ENCODE peak calls at places on chromosomes 3 and 15, in nine cellular contexts. P is choroid plexus epithelial cell, W is tibial artery, J is cardiac muscle cell, Y is AG04450, R is PC-9, V is fibroblast of villous mesenchyme, I is fibroblast of the aortic adventitia, M is endothelial cell of umbilical vein. O is an unnamed sample.

GRCh38 chr3:180855364-180855763 is 57.1 kb upstream of the FXR1 start:
- DNase-seq in J (peak), I (peak), R (no peak), P (peak), M (peak), W (no peak), Y (no peak), V (no peak), O (no peak)

GRCh38 chr3:73745429-73746247 is 120.9 kb upstream of the PDZRN3 start:
- DNase-seq in I (peak), Y (no peak), M (no peak), J (no peak), V (no peak), R (no peak), W (no peak), P (no peak), O (no peak)

GRCh38 chr3:66819993-66820501 is 178.1 kb upstream of the KBTBD8 start:
- DNase-seq in R (no peak), P (no peak), M (no peak), J (no peak), V (no peak), I (no peak), W (no peak), Y (no peak), O (no peak)

GRCh38 chr3:184874709-184875644 is 63.0 kb downstream of the VPS8 start:
- DNase-seq in J (peak), Y (no peak), W (no peak), P (peak), V (peak), M (peak), R (peak), I (peak), O (peak)

GRCh38 chr15:63969652-63970421 is 76.4 kb downstream of the DAPK2 start:
- DNase-seq in J (no peak), V (no peak), P (no peak), I (no peak), R (no peak), W (no peak), M (peak), Y (no peak), O (no peak)

GRCh38 chr3:160725326-160725725 is 30.7 kb upstream of the PPM1L start:
- DNase-seq in Y (no peak), J (no peak), P (no peak), M (no peak), I (no peak), V (no peak), W (no peak), R (no peak), O (no peak)

GRCh38 chr3:64341355-64341754 is 116.1 kb upstream of the PRICKLE2 start:
- DNase-seq in M (no peak), J (no peak), V (peak), I (peak), R (no peak), P (peak), W (no peak), Y (no peak), O (no peak)

GRCh38 chr3:142846779-142847577 is 41.9 kb downstream of the PCOLCE2 start:
- DNase-seq in M (no peak), R (no peak), I (peak), V (no peak), W (no peak), P (no peak), Y (no peak), J (no peak), O (no peak)

GRCh38 chr15:46442196-46442595 is 807.4 kb downstream of the SQOR start:
- DNase-seq in R (no peak), M (no peak), V (peak), W (no peak), I (no peak), P (no peak), Y (no peak), J (peak), O (peak)

DNA sequence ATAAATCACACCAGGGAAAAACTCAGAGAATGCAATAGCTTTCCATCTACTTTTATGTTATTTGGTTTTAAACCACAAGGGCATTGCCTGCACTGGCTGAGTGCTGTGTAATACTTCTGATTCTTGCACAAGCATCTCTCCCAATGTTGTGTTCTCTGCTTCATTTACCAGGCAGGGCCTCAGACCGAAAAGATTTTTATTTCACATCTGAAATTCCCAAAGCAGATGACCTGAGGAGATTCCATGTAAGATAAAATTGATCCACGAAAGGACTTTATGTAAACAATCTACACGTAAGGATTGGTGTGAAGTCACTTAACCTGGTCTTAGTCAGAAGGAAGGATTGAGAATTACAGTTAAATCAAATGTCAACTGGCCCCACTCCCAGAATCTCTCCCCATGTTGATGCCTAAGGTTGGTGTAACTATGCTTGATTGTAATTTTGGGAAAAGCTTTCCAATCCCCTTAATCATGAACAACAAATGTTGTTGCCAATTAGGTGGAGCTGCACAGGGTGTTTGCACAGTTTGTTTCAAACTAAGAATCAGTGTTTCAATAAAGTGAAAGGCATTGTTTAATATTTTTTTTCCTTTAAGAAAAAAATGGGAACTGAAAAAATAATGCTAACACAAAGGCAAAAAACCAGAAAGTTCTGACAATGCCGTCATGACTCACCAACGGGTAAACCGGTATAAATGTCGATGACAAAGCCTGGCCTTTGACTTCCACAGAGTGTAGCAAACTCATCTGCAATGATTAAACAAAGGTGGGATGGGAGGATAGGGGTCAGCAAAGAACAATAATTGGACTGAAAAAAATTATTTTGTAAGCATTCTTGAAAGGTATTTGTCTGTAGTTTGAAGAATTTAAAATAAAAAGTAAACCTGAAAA is 128.6 kb downstream of the DUT start:
- DNase-seq in W (peak), V (peak), M (peak), J (no peak), P (peak), R (no peak), I (peak), Y (peak), O (peak)
- TF ChIP-seq CTCF in W (no peak), V (no peak), M (no peak), J (no peak), P (peak), R (no peak), I (peak), Y (no peak), O (no peak)

GRCh38 chr3:55484191-55484644 is 2.9 kb downstream of the WNT5A start:
- DNase-seq in I (no peak), Y (no peak), J (peak), W (no peak), M (no peak), P (no peak), V (peak), R (no peak), O (no peak)

GRCh38 chr3:55482496-55483195 is 4.5 kb downstream of the WNT5A start:
- DNase-seq in I (no peak), R (no peak), P (peak), Y (no peak), J (peak), M (no peak), W (no peak), V (peak), O (peak)

GRCh38 chr3:55481918-55482495 is 5.1 kb downstream of the WNT5A start:
- DNase-seq in J (peak), V (peak), W (no peak), R (no peak), M (no peak), I (no peak), P (peak), Y (no peak), O (peak)

GRCh38 chr3:55483196-55484095 is 3.7 kb downstream of the WNT5A start:
- DNase-seq in Y (no peak), R (no peak), M (no peak), V (peak), W (no peak), P (peak), J (peak), I (no peak), O (no peak)

DNA sequence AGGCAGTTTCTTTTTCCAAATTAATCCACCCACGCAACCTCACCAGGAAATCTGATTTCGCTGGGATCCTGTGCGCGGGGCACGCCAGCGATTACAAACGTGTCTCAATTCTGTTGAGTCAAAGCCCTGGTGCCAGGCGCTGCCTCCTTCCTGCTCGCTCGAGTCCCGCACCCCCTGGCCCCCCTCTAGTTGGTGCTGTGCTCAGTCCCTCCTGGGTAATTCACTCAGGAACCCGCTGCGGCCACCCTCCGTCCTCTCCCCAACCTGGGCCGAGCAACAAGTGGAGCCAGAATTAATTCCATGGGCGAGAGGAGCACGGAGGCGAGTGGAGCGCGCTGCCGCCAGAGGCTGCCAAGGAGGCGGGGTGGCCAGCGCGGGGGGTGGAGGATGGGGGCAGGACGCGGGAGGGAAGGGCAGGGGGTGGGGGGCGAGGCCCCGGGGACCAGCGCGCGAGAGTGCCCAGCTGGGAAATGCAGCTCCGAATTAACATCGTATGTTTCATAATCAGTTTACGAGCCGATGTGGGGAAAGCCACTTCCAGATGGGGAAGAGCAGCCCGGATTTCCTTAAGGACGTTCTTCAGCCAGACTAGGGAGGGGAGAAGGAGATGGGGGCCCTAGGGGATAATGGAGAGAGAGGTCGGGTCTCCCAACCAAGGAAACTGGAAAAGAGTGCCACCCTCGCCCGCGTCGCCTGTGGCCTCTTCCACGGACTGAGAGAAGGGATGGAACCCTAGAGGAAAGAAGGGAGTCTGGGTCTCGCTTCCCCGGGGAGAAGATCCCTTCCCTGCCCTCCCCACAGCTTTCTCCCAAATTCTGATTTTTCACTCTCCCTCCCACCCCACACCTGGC is 5.8 kb downstream of the WNT5A start:
- DNase-seq in P (peak), Y (no peak), J (peak), V (peak), M (no peak), R (no peak), W (no peak), I (no peak), O (peak)
- TF ChIP-seq CTCF in P (no peak), Y (no peak), J (no peak), V (no peak), M (no peak), R (no peak), W (no peak), I (no peak), O (no peak)

GRCh38 chr15:84784262-84784661 is 32.9 kb upstream of the ALPK3 start:
- DNase-seq in R (no peak), P (no peak), W (no peak), M (no peak), Y (no peak), I (no peak), V (no peak), J (no peak), O (no peak)

GRCh38 chr15:84782346-84782745 is 34.0 kb downstream of the ZNF592 start:
- DNase-seq in I (no peak), R (no peak), P (no peak), V (no peak), M (no peak), W (no peak), Y (no peak), J (no peak), O (no peak)

GRCh38 chr15:84783493-84784251 is 33.5 kb upstream of the ALPK3 start:
- DNase-seq in Y (no peak), W (no peak), M (no peak), P (no peak), V (no peak), J (no peak), R (no peak), I (no peak), O (no peak)

GRCh38 chr15:84788500-84788899 is 28.7 kb upstream of the ALPK3 start:
- DNase-seq in M (no peak), I (no peak), R (no peak), W (no peak), J (no peak), Y (no peak), V (peak), P (peak), O (no peak)

GRCh38 chr15:84785053-84785452 is 32.1 kb upstream of the ALPK3 start:
- DNase-seq in P (no peak), V (no peak), W (no peak), J (no peak), Y (no peak), R (no peak), M (no peak), I (no peak), O (no peak)
- TF ChIP-seq CTCF in P (no peak), V (no peak), W (no peak), J (no peak), Y (no peak), R (no peak), M (no peak), I (no peak), O (no peak)

GRCh38 chr3:43006825-43007224 is 27.7 kb downstream of the GASK1A start:
- DNase-seq in V (no peak), I (no peak), Y (no peak), W (no peak), M (no peak), R (no peak), J (no peak), P (no peak), O (no peak)
- TF ChIP-seq CTCF in V (no peak), I (no peak), Y (no peak), W (no peak), M (no peak), R (no peak), J (no peak), P (no peak), O (no peak)

GRCh38 chr3:42556089-42556632 is 25.6 kb downstream of the SEC22C start:
- DNase-seq in W (no peak), R (no peak), M (no peak), P (no peak), J (no peak), I (no peak), Y (no peak), V (no peak), O (no peak)

GRCh38 chr3:42552830-42553229 is 28.9 kb downstream of the SEC22C start:
- DNase-seq in W (no peak), M (no peak), R (no peak), I (no peak), J (no peak), P (peak), V (no peak), Y (no peak), O (no peak)

GRCh38 chr3:42562047-42562907 is 19.5 kb downstream of the SEC22C start:
- DNase-seq in I (no peak), M (no peak), J (no peak), W (no peak), P (no peak), R (no peak), V (no peak), Y (no peak), O (no peak)

GRCh38 chr3:42557849-42558248 is 23.9 kb downstream of the SEC22C start:
- DNase-seq in Y (no peak), V (no peak), P (no peak), W (no peak), J (no peak), R (no peak), M (no peak), I (no peak), O (no peak)
- TF ChIP-seq CTCF in Y (no peak), V (no peak), P (peak), W (no peak), J (no peak), R (peak), M (no peak), I (no peak), O (peak)

GRCh38 chr3:11662392-11662990 is 18.8 kb upstream of the VGLL4 start:
- DNase-seq in I (peak), J (no peak), V (no peak), W (no peak), R (no peak), P (peak), M (peak), Y (no peak), O (peak)
- TF ChIP-seq CTCF in I (peak), J (peak), V (peak), W (peak), R (peak), P (peak), M (peak), Y (peak), O (peak)

GRCh38 chr3:146163584-146163983 is 2.6 kb upstream of the PLOD2 start:
- DNase-seq in W (no peak), R (no peak), V (peak), I (peak), Y (no peak), P (peak), M (peak), J (no peak), O (peak)
- TF ChIP-seq CTCF in W (peak), R (peak), V (peak), I (peak), Y (peak), P (peak), M (no peak), J (peak), O (peak)

GRCh38 chr3:172341482-172342059 is 106.7 kb downstream of the GHSR start:
- DNase-seq in M (peak), J (peak), W (no peak), P (peak), R (peak), I (peak), V (peak), Y (no peak), O (peak)
- TF ChIP-seq CTCF in M (peak), J (peak), W (peak), P (peak), R (peak), I (peak), V (peak), Y (peak), O (peak)

GRCh38 chr3:32334675-32335074 is 57.0 kb upstream of the CMTM7 start:
- DNase-seq in R (no peak), J (no peak), I (no peak), M (no peak), Y (no peak), P (no peak), W (no peak), V (peak), O (no peak)
- TF ChIP-seq CTCF in R (peak), J (peak), I (peak), M (no peak), Y (peak), P (peak), W (no peak), V (peak), O (peak)

O was measured in HFFc6.